ENCODE peak calls at places on chromosomes 3 and 15, in six cellular contexts. D is effector CD4-positive, alpha-beta T cell; V is M059J; O is GDM1; B is lower lobe of right lung; I is HEK293T. X is an unnamed sample.

GRCh38 chr15:25250906-25251622 is 187.8 kb downstream of the UBE3A start:
- DNase-seq in D (no peak), V (no peak), O (no peak), B (peak), I (no peak), X (peak)

GRCh38 chr3:63387568-63387967 is 109.5 kb downstream of the SYNPR start:
- DNase-seq in D (no peak), V (peak), O (no peak), B (no peak), I (no peak), X (no peak)

GRCh38 chr3:35946857-35947514 is 307.7 kb downstream of the ARPP21 start:
- DNase-seq in D (no peak), V (no peak), O (no peak), B (no peak), I (no peak), X (no peak)

GRCh38 chr3:10942806-10943205 is 49.7 kb upstream of the SLC6A1 start:
- DNase-seq in D (no peak), V (no peak), O (no peak), B (no peak), I (no peak), X (no peak)

GRCh38 chr3:179760944-179761343 is 108.1 kb downstream of the USP13 start:
- DNase-seq in D (no peak), V (peak), O (no peak), B (no peak), I (no peak), X (no peak)

GRCh38 chr15:87634361-87634760 is 622.2 kb downstream of the NTRK3 start:
- DNase-seq in D (no peak), V (no peak), O (no peak), B (no peak), I (no peak), X (no peak)

GRCh38 chr3:168047190-168047795 is 48.4 kb downstream of the GOLIM4 start:
- DNase-seq in D (no peak), V (peak), O (peak), B (no peak), I (peak), X (no peak)

GRCh38 chr15:80476036-80476435 is 71.9 kb downstream of the ARNT2 start:
- DNase-seq in D (no peak), V (no peak), O (no peak), B (no peak), I (no peak), X (no peak)

GRCh38 chr3:152970851-152971250 is 135.9 kb downstream of the P2RY1 start:
- DNase-seq in D (no peak), V (no peak), O (no peak), B (no peak), I (no peak), X (no peak)

GRCh38 chr3:94481499-94481898 is 418.6 kb downstream of the NSUN3 start:
- DNase-seq in D (no peak), V (no peak), O (no peak), B (no peak), I (no peak), X (no peak)

GRCh38 chr3:49362579-49362978 is 4.4 kb upstream of the GPX1 start:
- DNase-seq in D (no peak), V (no peak), O (no peak), B (no peak), I (no peak), X (peak)

GRCh38 chr3:43268636-43269035 is 17.7 kb upstream of the SNRK start:
- DNase-seq in D (no peak), V (no peak), O (no peak), B (no peak), I (no peak), X (no peak)

GRCh38 chr3:52403955-52404354 is 40.9 kb downstream of the SEMA3G start:
- DNase-seq in D (no peak), V (no peak), O (no peak), B (no peak), I (no peak), X (peak)

GRCh38 chr3:126466886-126467610 is 8.6 kb downstream of the ZXDC start:
- DNase-seq in D (no peak), V (no peak), O (no peak), B (no peak), I (no peak), X (no peak)

GRCh38 chr15:35307026-35307425 is 221.9 kb upstream of the NANOGP8 start:
- DNase-seq in D (no peak), V (peak), O (no peak), B (no peak), I (no peak), X (no peak)

GRCh38 chr3:95407709-95408463 is 1345.0 kb downstream of the NSUN3 start:
- DNase-seq in D (no peak), V (no peak), O (no peak), B (no peak), I (no peak), X (no peak)

GRCh38 chr15:88616240-88616639 is 4.9 kb upstream of the AEN start:
- DNase-seq in D (no peak), V (no peak), O (no peak), B (no peak), I (no peak), X (no peak)

GRCh38 chr3:172280406-172281051 is 167.7 kb downstream of the GHSR start:
- DNase-seq in D (no peak), V (peak), O (no peak), B (no peak), I (no peak), X (no peak)

GRCh38 chr3:96966181-96966929 is 152.0 kb downstream of the EPHA6 start:
- DNase-seq in D (no peak), V (no peak), O (no peak), B (no peak), I (no peak), X (no peak)

GRCh38 chr3:147298511-147298982 is 107.8 kb downstream of the ZIC4 start:
- DNase-seq in D (no peak), V (peak), O (no peak), B (no peak), I (no peak), X (no peak)

GRCh38 chr15:77702211-77702957 is 69.7 kb upstream of the LINGO1 start:
- DNase-seq in D (no peak), V (peak), O (no peak), B (no peak), I (peak), X (peak)

GRCh38 chr15:42140383-42141070 is 15.9 kb downstream of the PLA2G4F start:
- DNase-seq in D (no peak), V (no peak), O (no peak), B (no peak), I (no peak), X (no peak)

GRCh38 chr3:165156757-165157156 is 39.4 kb downstream of the SLITRK3 start:
- DNase-seq in D (no peak), V (no peak), O (no peak), B (no peak), I (no peak), X (no peak)

GRCh38 chr15:57060799-57061198 is 142.4 kb downstream of the TCF12 start:
- DNase-seq in D (no peak), V (peak), O (no peak), B (no peak), I (no peak), X (no peak)

GRCh38 chr3:33023176-33024136 is 72.0 kb downstream of the CCR4 start:
- DNase-seq in D (no peak), V (no peak), O (no peak), B (no peak), I (no peak), X (no peak)

GRCh38 chr3:42752441-42752840 is 20.6 kb downstream of the CCDC13 start:
- DNase-seq in D (no peak), V (no peak), O (no peak), B (no peak), I (no peak), X (no peak)

GRCh38 chr3:71312461-71312860 is 271.1 kb downstream of the FOXP1 start:
- DNase-seq in D (no peak), V (no peak), O (no peak), B (no peak), I (no peak), X (no peak)

GRCh38 chr3:87503901-87504498 is 227.6 kb upstream of the POU1F1 start:
- DNase-seq in D (no peak), V (peak), O (peak), B (no peak), I (peak), X (no peak)

GRCh38 chr3:72335458-72336050 is 512.7 kb downstream of the SHQ1 start:
- DNase-seq in D (no peak), V (no peak), O (no peak), B (no peak), I (no peak), X (no peak)

GRCh38 chr3:57069471-57070010 is 9.1 kb downstream of the SPATA12 start:
- DNase-seq in D (no peak), V (no peak), O (no peak), B (no peak), I (no peak), X (no peak)

GRCh38 chr3:183824761-183825379 is 507 bp downstream of the MAP6D1 start:
- DNase-seq in D (no peak), V (peak), O (no peak), B (no peak), I (peak), X (peak)

GRCh38 chr3:194120789-194121770 is 14.9 kb upstream of the HES1 start:
- DNase-seq in D (no peak), V (no peak), O (no peak), B (no peak), I (no peak), X (no peak)

GRCh38 chr15:57947781-57948180 is 117.7 kb downstream of the ALDH1A2 start:
- DNase-seq in D (no peak), V (no peak), O (no peak), B (no peak), I (no peak), X (peak)

GRCh38 chr3:57805674-57806073 is 49.6 kb downstream of the SLMAP start:
- DNase-seq in D (no peak), V (peak), O (no peak), B (no peak), I (no peak), X (no peak)

GRCh38 chr3:59192473-59192872 is 142.6 kb upstream of the CFAP20DC start:
- DNase-seq in D (no peak), V (peak), O (no peak), B (no peak), I (no peak), X (no peak)

GRCh38 chr15:68380456-68380855 is 51.5 kb downstream of the ITGA11 start:
- DNase-seq in D (no peak), V (no peak), O (no peak), B (no peak), I (no peak), X (peak)

GRCh38 chr3:41224120-41224806 is 25.0 kb downstream of the CTNNB1 start:
- DNase-seq in D (no peak), V (peak), O (no peak), B (no peak), I (no peak), X (no peak)